ENCODE peak calls at places on chromosomes 12 and 14, in five cellular contexts. F is HepG2, M is H1, I is WTC11, E is GM12878. Z is an unnamed sample.

GRCh38 chr12:131012279-131013069 is 58.8 kb downstream of the ADGRD1 start:
- DNase-seq in F (peak; percentile 98), M (no peak), I (no peak), E (no peak), Z (no peak)

GRCh38 chr14:65006251-65006721 is 19.6 kb downstream of the FNTB start:
- DNase-seq in F (no peak), M (no peak), I (no peak), E (no peak), Z (peak; percentile 21)

GRCh38 chr12:57852195-57852594 is 5.7 kb upstream of the CTDSP2 start:
- DNase-seq in F (no peak), M (no peak), I (no peak), E (no peak), Z (no peak)

GRCh38 chr12:26122681-26123481 is 2.0 kb downstream of the BHLHE41 start:
- DNase-seq in F (no peak), M (peak; percentile 67), I (peak; percentile 57), E (no peak), Z (peak; percentile 34)

GRCh38 chr14:69054030-69054429 is 74.9 kb upstream of the ACTN1 start:
- DNase-seq in F (no peak), M (no peak), I (no peak), E (no peak), Z (no peak)

GRCh38 chr12:64531665-64532334 is 78.5 kb upstream of the RASSF3 start:
- DNase-seq in F (no peak), M (no peak), I (no peak), E (no peak), Z (no peak)

GRCh38 chr12:131869871-131870418 is 24.5 kb upstream of the ULK1 start:
- DNase-seq in F (no peak), M (no peak), I (no peak), E (no peak), Z (peak; percentile 6)

GRCh38 chr12:88638388-88638787 is 58.1 kb upstream of the KITLG start:
- DNase-seq in F (no peak), M (no peak), I (no peak), E (no peak), Z (no peak)

GRCh38 chr14:101235042-101235871 is 326.0 kb upstream of the DIO3 start:
- DNase-seq in F (peak; percentile 47), M (peak; percentile 89), I (peak; percentile 85), E (no peak), Z (peak; percentile 71)

GRCh38 chr12:94656556-94656955 is 6.2 kb upstream of the TMCC3 start:
- DNase-seq in F (no peak), M (no peak), I (no peak), E (no peak), Z (no peak)

GRCh38 chr14:85572845-85573244 is 42.9 kb downstream of the FLRT2 start:
- DNase-seq in F (no peak), M (no peak), I (no peak), E (no peak), Z (no peak)

GRCh38 chr12:113858828-113859386 is 107.2 kb downstream of the RBM19 start:
- DNase-seq in F (no peak), M (no peak), I (no peak), E (no peak), Z (no peak)

GRCh38 chr12:70875628-70876027 is 44.9 kb downstream of the PTPRR start:
- DNase-seq in F (no peak), M (no peak), I (no peak), E (no peak), Z (no peak)

GRCh38 chr12:16972923-16973770 is 367.2 kb upstream of the LMO3 start:
- DNase-seq in F (peak; percentile 0), M (no peak), I (no peak), E (no peak), Z (no peak)

GRCh38 chr14:37051680-37052079 is 120.7 kb downstream of the SLC25A21 start:
- DNase-seq in F (no peak), M (no peak), I (peak; percentile 12), E (no peak), Z (no peak)

GRCh38 chr14:61219256-61219655 is 61.9 kb downstream of the TMEM30B start:
- DNase-seq in F (no peak), M (no peak), I (no peak), E (no peak), Z (no peak)

GRCh38 chr14:61223552-61223951 is 57.6 kb downstream of the TMEM30B start:
- DNase-seq in F (no peak), M (no peak), I (no peak), E (no peak), Z (no peak)

GRCh38 chr14:61219673-61220072 is 61.5 kb downstream of the TMEM30B start:
- DNase-seq in F (no peak), M (no peak), I (no peak), E (no peak), Z (no peak)

GRCh38 chr14:61222388-61222787 is 58.8 kb downstream of the TMEM30B start:
- DNase-seq in F (no peak), M (no peak), I (no peak), E (no peak), Z (no peak)

GRCh38 chr14:61221906-61222305 is 59.2 kb downstream of the TMEM30B start:
- DNase-seq in F (no peak), M (no peak), I (no peak), E (no peak), Z (no peak)
- TF ChIP-seq CREB1 in F (no peak), M (no peak), I (no peak), E (no peak), Z (no peak)

DNA sequence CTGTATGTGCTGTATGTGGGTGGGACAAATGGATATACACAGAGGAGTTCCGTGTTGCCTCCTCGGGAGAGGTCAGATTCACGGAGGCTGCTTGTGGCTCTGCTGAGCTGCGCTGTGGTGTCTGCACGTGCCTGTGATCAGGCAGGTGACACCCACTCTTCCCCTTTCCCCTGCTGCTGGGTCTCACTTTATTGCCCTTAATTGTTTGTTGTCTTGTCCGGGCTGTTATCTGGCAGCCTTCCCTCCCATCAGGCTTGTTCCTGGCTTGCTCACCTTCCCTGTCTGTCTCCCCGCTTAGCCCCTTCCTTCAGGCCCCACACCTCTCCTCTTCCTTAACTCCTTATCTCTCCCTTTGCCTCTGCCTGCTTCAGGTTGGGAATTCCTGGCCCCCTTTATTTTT is 13.5 kb downstream of the WNT5B start:
- DNase-seq in F (no peak), M (no peak), I (no peak), E (no peak), Z (no peak)
- TF ChIP-seq SP1 in F (no peak), M (no peak), I (no peak), E (no peak), Z (no peak)

GRCh38 chr12:38771871-38772270 is 133.5 kb downstream of the CPNE8 start:
- DNase-seq in F (no peak), M (no peak), I (no peak), E (peak; percentile 71), Z (no peak)
- TF ChIP-seq CREB1 in F (no peak), M (no peak), I (no peak), E (no peak), Z (no peak)

GRCh38 chr12:107461222-107461980 is 224.2 kb upstream of the PWP1 start:
- DNase-seq in F (no peak), M (no peak), I (no peak), E (no peak), Z (no peak)
- TF ChIP-seq SP1 in F (no peak), M (no peak), I (no peak), E (no peak), Z (no peak)

Z was measured in K562.